ENCODE peak calls at places on chromosomes 13 and 19, in ten cellular contexts. N is HuH-7; M is H7; B is activated CD4-positive, alpha-beta T cell treated with anti-CD3 and anti-CD28 coated beads, Interleukin-2, amount 50 U/mL, for 48 hours; G is heart left ventricle; Z is stimulated activated CD4-positive, alpha-beta T cell treated with anti-CD3 and anti-CD28 coated beads, Interleukin-1b, Interleukin-23, amount 100 ng/mL, for 24 hours; P is Calu3; Q is body of pancreas; Y is caudate nucleus; A is H1. W is an unnamed sample.

GRCh38 chr19:44677019-44677809 is 5.9 kb downstream of the CEACAM19 start:
- DNase-seq in B (no peak), P (no peak), G (no peak), M (peak), Z (no peak), N (peak), A (no peak), Y (no peak), Q (no peak), W (no peak)

GRCh38 chr19:16370671-16371391 is 46.2 kb downstream of the KLF2 start:
- DNase-seq in B (no peak), Q (no peak), Y (no peak), P (no peak), M (no peak), Z (no peak), G (no peak), N (no peak), A (no peak), W (no peak)

GRCh38 chr19:28694812-28695211 is 518.1 kb downstream of the UQCRFS1 start:
- DNase-seq in P (no peak), A (no peak), M (no peak), G (no peak), Y (no peak), Z (no peak), N (no peak), B (no peak), Q (no peak), W (no peak)

GRCh38 chr13:101919541-101920306 is 467.2 kb downstream of the ITGBL1 start:
- DNase-seq in A (no peak), Z (no peak), Q (no peak), Y (no peak), M (peak), N (no peak), G (peak), P (peak), B (no peak), W (peak)

GRCh38 chr19:38308006-38308766 is 4.1 kb downstream of the C19orf33 start:
- DNase-seq in A (no peak), P (no peak), N (no peak), G (no peak), Y (no peak), Q (no peak), B (no peak), Z (no peak), M (no peak), W (no peak)

GRCh38 chr19:31348416-31349159 is 648 bp downstream of the TSHZ3 start:
- DNase-seq in G (peak), Y (peak), A (no peak), N (no peak), M (peak), B (no peak), P (no peak), Q (no peak), Z (no peak), W (no peak)

GRCh38 chr13:43877788-43878187 is 1.8 kb downstream of the CCDC122 start:
- DNase-seq in Q (no peak), P (no peak), Z (no peak), N (no peak), G (no peak), Y (no peak), M (no peak), A (no peak), B (no peak), W (no peak)

GRCh38 chr19:3969435-3970312 is 1.2 kb downstream of the DAPK3 start:
- DNase-seq in Q (peak), Y (no peak), M (no peak), Z (no peak), B (no peak), G (no peak), N (no peak), A (no peak), P (peak), W (no peak)

GRCh38 chr19:511101-511841 is 4.0 kb downstream of the TPGS1 start:
- DNase-seq in Q (no peak), Z (peak), B (peak), Y (peak), N (no peak), P (no peak), A (no peak), G (peak), M (peak), W (peak)

GRCh38 chr19:40751065-40751923 is at the start of gene SNRPA:
- DNase-seq in Z (peak), B (peak), N (peak), G (peak), A (peak), M (peak), Y (peak), Q (peak), P (peak), W (peak)

GRCh38 chr13:113337976-113338375 is 26.0 kb downstream of the GRTP1 start:
- DNase-seq in Z (no peak), G (no peak), N (no peak), P (no peak), Q (no peak), Y (no peak), A (no peak), B (no peak), M (peak), W (no peak)

GRCh38 chr19:5481957-5482356 is 26.7 kb downstream of the ZNRF4 start:
- DNase-seq in P (no peak), Q (no peak), Z (no peak), G (no peak), A (no peak), N (no peak), Y (no peak), M (no peak), B (no peak), W (no peak)

GRCh38 chr19:1112254-1113208 is 8.7 kb downstream of the GPX4 start:
- DNase-seq in M (peak), N (no peak), G (no peak), Z (no peak), Q (no peak), P (no peak), B (peak), A (no peak), Y (no peak), W (no peak)

GRCh38 chr19:51490676-51491075 is 10.9 kb downstream of the SIGLEC12 start:
- DNase-seq in A (no peak), Z (no peak), B (no peak), Q (no peak), P (no peak), Y (no peak), N (no peak), G (no peak), M (no peak), W (no peak)

GRCh38 chr13:43411741-43412140 is 375.0 kb downstream of the ENOX1 start:
- DNase-seq in Q (no peak), P (no peak), B (no peak), N (no peak), Z (no peak), A (no peak), M (no peak), Y (peak), G (peak), W (no peak)

W was measured in sciatic nerve.